ENCODE peak calls at places on chromosomes 1 and 21, in eight cellular contexts. Y, V, D, H, T, J, C and Q are unnamed samples.

GRCh38 chr1:111719561-111720239 is 19.5 kb downstream of the INKA2 start:
- DNase-seq in D (no peak), C (no peak), Y (peak; percentile 60), J (no peak), T (no peak), V (no peak), H (no peak), Q (no peak)

GRCh38 chr1:150765229-150765976 is at the start of gene CTSS:
- DNase-seq in V (peak; percentile 17), H (no peak), T (peak; percentile 78), D (no peak), C (peak; percentile 43), Y (no peak), J (no peak), Q (no peak)

GRCh38 chr21:31594726-31595125 is 64.8 kb upstream of the SOD1 start:
- DNase-seq in H (no peak), V (no peak), J (no peak), T (no peak), Y (no peak), C (no peak), D (no peak), Q (no peak)

GRCh38 chr1:188652678-188653077 is 1823.9 kb downstream of the PLA2G4A start:
- DNase-seq in T (no peak), V (peak; percentile 95), C (no peak), J (no peak), H (peak; percentile 31), D (no peak), Y (no peak), Q (no peak)

GRCh38 chr1:18073066-18073642 is 34.4 kb upstream of the IGSF21 start:
- DNase-seq in H (no peak), C (no peak), V (no peak), J (no peak), Y (no peak), T (no peak), D (no peak), Q (no peak)

GRCh38 chr1:202145325-202146140 is 996 bp upstream of the ARL8A start:
- DNase-seq in T (peak; percentile 44), Y (no peak), H (no peak), D (no peak), J (no peak), V (no peak), C (peak; percentile 49), Q (no peak)

GRCh38 chr1:7109901-7110300 is 324.6 kb downstream of the CAMTA1 start:
- DNase-seq in V (no peak), Y (no peak), T (no peak), C (no peak), J (no peak), H (no peak), D (no peak), Q (no peak)

GRCh38 chr1:212699104-212699838 is 369 bp downstream of the BATF3 start:
- DNase-seq in C (peak; percentile 38), D (peak; percentile 89), T (peak; percentile 81), J (no peak), H (peak; percentile 78), Y (peak; percentile 37), V (peak; percentile 24), Q (no peak)

GRCh38 chr1:160866001-160866704 is 3.5 kb upstream of the CD244 start:
- DNase-seq in C (no peak), D (no peak), T (no peak), J (no peak), V (no peak), H (no peak), Y (no peak), Q (no peak)

GRCh38 chr1:231872461-231872910 is 245.9 kb downstream of the DISC1 start:
- DNase-seq in C (no peak), D (no peak), Y (no peak), T (no peak), J (peak; percentile 30), V (peak; percentile 59), H (no peak), Q (no peak)

GRCh38 chr21:44532165-44532564 is 7.8 kb downstream of the KRTAP10-1 start:
- DNase-seq in Y (no peak), C (no peak), J (no peak), V (no peak), T (no peak), H (no peak), D (no peak), Q (no peak)

GRCh38 chr1:110440877-110441276 is 10.1 kb upstream of the PROK1 start:
- DNase-seq in Y (no peak), J (peak; percentile 15), T (no peak), C (no peak), V (no peak), D (no peak), H (no peak), Q (no peak)

GRCh38 chr1:67817319-67817718 is 15.9 kb downstream of the GNG12 start:
- DNase-seq in J (no peak), H (no peak), Y (no peak), C (no peak), T (no peak), V (no peak), D (no peak), Q (no peak)

GRCh38 chr1:48761986-48762385 is 14.7 kb downstream of the BEND5 start:
- DNase-seq in J (no peak), C (no peak), Y (no peak), T (no peak), H (no peak), D (no peak), V (peak; percentile 47), Q (no peak)

GRCh38 chr1:111707906-111708305 is 31.3 kb downstream of the INKA2 start:
- DNase-seq in D (peak; percentile 77), Y (no peak), V (peak; percentile 12), T (no peak), H (no peak), C (peak; percentile 60), J (peak; percentile 25), Q (no peak)

GRCh38 chr1:25985171-25985570 is 12.7 kb downstream of the PAFAH2 start:
- DNase-seq in H (no peak), T (no peak), C (no peak), Y (no peak), V (no peak), J (no peak), D (no peak), Q (no peak)

DNA sequence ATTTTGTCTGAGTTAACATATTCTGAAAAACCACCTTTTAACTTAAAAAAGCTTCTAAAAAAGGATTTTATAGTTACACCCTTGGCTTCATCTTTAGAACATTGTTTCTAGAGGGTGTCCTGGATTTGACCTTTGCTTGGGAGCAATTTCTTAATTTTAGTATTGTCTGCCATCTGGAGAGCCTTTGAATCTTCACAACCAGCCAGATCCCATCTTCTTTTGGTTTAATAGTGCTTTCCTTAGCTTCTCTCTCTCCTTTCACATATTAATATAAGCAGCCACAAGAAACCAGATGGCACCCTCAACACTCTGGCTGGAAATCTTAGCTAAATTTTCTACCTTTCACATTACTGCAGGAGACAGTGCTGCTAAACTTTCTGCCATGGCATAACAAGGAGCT is 76.5 kb upstream of the TSPAN2 start:
- DNase-seq in T (no peak), V (no peak), Y (no peak), D (no peak), C (no peak), H (no peak), J (no peak), Q (no peak)
- TF ChIP-seq CTCF in T (no peak), V (no peak), Y (no peak), D (no peak), C (no peak), H (no peak), J (no peak), Q (no peak)

GRCh38 chr1:1199141-1199960 is 7.0 kb downstream of the TNFRSF18 start:
- DNase-seq in V (no peak), T (peak; percentile 13), C (no peak), Y (peak; percentile 7), J (no peak), H (peak; percentile 39), D (peak; percentile 70), Q (no peak)

GRCh38 chr1:1196431-1197187 is 9.8 kb downstream of the TNFRSF18 start:
- DNase-seq in H (peak; percentile 33), Y (peak; percentile 5), V (no peak), J (no peak), T (peak; percentile 3), C (no peak), D (no peak), Q (no peak)

GRCh38 chr1:1197188-1197500 is 9.2 kb downstream of the TNFRSF18 start:
- DNase-seq in V (no peak), D (no peak), H (peak; percentile 20), J (no peak), Y (no peak), T (no peak), C (no peak), Q (no peak)

GRCh38 chr1:1198423-1199140 is 7.8 kb downstream of the TNFRSF18 start:
- DNase-seq in T (no peak), H (peak; percentile 46), Y (peak; percentile 5), C (no peak), V (no peak), D (peak; percentile 73), J (no peak), Q (no peak)

GRCh38 chr1:1197551-1198422 is 8.6 kb downstream of the TNFRSF18 start:
- DNase-seq in C (no peak), V (no peak), H (peak; percentile 39), J (no peak), Y (peak; percentile 9), T (peak; percentile 3), D (peak; percentile 64), Q (peak; percentile 21)
- TF ChIP-seq CTCF in C (no peak), V (no peak), H (no peak), J (no peak), Y (no peak), T (no peak), D (no peak), Q (no peak)

GRCh38 chr1:153355445-153356071 is 2.1 kb upstream of the S100A9 start:
- DNase-seq in H (peak; percentile 59), D (peak; percentile 94), J (peak; percentile 1), V (peak; percentile 9), Y (peak; percentile 59), T (no peak), C (peak; percentile 90), Q (no peak)
- TF ChIP-seq CTCF in H (peak; percentile 54), D (peak; percentile 61), J (peak; percentile 43), V (peak; percentile 56), Y (peak; percentile 70), T (peak; percentile 79), C (peak; percentile 74), Q (no peak)

DNA sequence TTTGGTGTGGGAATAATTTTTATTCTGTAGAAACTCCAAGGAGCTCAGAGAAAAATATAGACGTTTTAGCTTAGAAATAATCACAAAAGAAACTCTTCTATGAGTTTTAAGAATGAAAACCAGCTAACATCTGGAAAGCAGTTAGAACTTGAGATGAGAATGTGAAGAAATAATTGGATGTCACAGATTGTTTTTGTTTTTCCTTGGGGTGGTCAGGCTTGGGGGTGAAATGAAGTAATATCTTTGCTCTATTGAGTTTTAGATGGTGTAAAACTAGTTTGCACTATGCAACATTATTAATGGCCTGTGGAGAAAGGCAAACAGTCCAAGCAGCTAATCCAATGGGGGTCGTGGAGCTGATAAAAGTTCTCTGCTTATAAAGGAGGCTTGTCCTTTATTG is 101.2 kb downstream of the FMN2 start:
- DNase-seq in D (no peak), H (no peak), Y (no peak), T (no peak), C (no peak), V (no peak), J (no peak), Q (no peak)
- TF ChIP-seq CTCF in D (no peak), H (no peak), Y (no peak), T (no peak), C (no peak), V (no peak), J (no peak), Q (no peak)